ENCODE peak calls at places on chromosome X, in five cellular contexts. N is H1, F is retina, G is fibroblast of the aortic adventitia, E is ecto neural progenitor cell. M is an unnamed sample.

GRCh38 chrX:357693-358471 is 28.8 kb downstream of the PPP2R3B start:
- DNase-seq in N (no peak), G (no peak), E (no peak), F (no peak), M (peak; percentile 26)

GRCh38 chrX:81308086-81308852 is 106.4 kb downstream of the SH3BGRL start:
- DNase-seq in G (no peak), N (no peak), E (no peak), F (no peak), M (no peak)

GRCh38 chrX:136219893-136220292 is 31.3 kb downstream of the MAP7D3 start:
- DNase-seq in F (no peak), G (no peak), E (no peak), N (no peak), M (no peak)

GRCh38 chrX:141469469-141469868 is 115.1 kb downstream of the SPANXA1 start:
- DNase-seq in G (no peak), E (no peak), N (no peak), F (no peak), M (no peak)

GRCh38 chrX:85391879-85392238 is 12.4 kb upstream of the POF1B start:
- DNase-seq in E (no peak), G (no peak), F (no peak), N (no peak), M (no peak)

GRCh38 chrX:71609095-71609750 is 9.1 kb downstream of the CXCR3 start:
- DNase-seq in E (no peak), F (no peak), N (no peak), G (no peak), M (no peak)

GRCh38 chrX:140766024-140766611 is 56.6 kb downstream of the LINC00632 start:
- DNase-seq in E (peak; percentile 50), N (no peak), F (peak; percentile 69), G (peak; percentile 84), M (peak; percentile 0)

GRCh38 chrX:118272237-118272636 is 73.7 kb upstream of the WDR44 start:
- DNase-seq in G (peak; percentile 12), N (no peak), E (no peak), F (no peak), M (no peak)

GRCh38 chrX:107226766-107227165 is 20.4 kb downstream of the DNAAF6 start:
- DNase-seq in G (no peak), F (no peak), N (no peak), E (no peak), M (no peak)